ENCODE peak calls at places on chromosome 6, in four cellular contexts. One of them, this sample, is unnamed.

GRCh38 chr6:23754197-23754596 is 371.8 kb upstream of the NRSN1 start:
- DNase-seq in sigmoid colon: no peak
- DNase-seq in CD8-positive, alpha-beta T cell: no peak
- DNase-seq in astrocyte: no peak
- DNase-seq in this sample: no peak

GRCh38 chr6:18551228-18551627 is 164.1 kb downstream of the RNF144B start:
- DNase-seq in sigmoid colon: no peak
- DNase-seq in CD8-positive, alpha-beta T cell: no peak
- DNase-seq in astrocyte: peak
- DNase-seq in this sample: no peak

GRCh38 chr6:142680308-142680707 is 264.7 kb downstream of the HIVEP2 start:
- DNase-seq in sigmoid colon: no peak
- DNase-seq in CD8-positive, alpha-beta T cell: no peak
- DNase-seq in astrocyte: peak
- DNase-seq in this sample: no peak

GRCh38 chr6:20791074-20791473 is 256.8 kb downstream of the CDKAL1 start:
- DNase-seq in sigmoid colon: no peak
- DNase-seq in CD8-positive, alpha-beta T cell: no peak
- DNase-seq in astrocyte: no peak
- DNase-seq in this sample: no peak

GRCh38 chr6:161561938-161562337 is 288.1 kb upstream of the AGPAT4 start:
- DNase-seq in sigmoid colon: no peak
- DNase-seq in CD8-positive, alpha-beta T cell: no peak
- DNase-seq in astrocyte: no peak
- DNase-seq in this sample: no peak

GRCh38 chr6:136782021-136782770 is 10.1 kb downstream of the MAP3K5 start:
- DNase-seq in sigmoid colon: no peak
- DNase-seq in CD8-positive, alpha-beta T cell: no peak
- DNase-seq in astrocyte: peak
- DNase-seq in this sample: no peak

GRCh38 chr6:24205020-24205492 is 79.0 kb downstream of the NRSN1 start:
- DNase-seq in sigmoid colon: no peak
- DNase-seq in CD8-positive, alpha-beta T cell: no peak
- DNase-seq in astrocyte: peak
- DNase-seq in this sample: peak

GRCh38 chr6:168370310-168370991 is 50.9 kb upstream of the DACT2 start:
- DNase-seq in sigmoid colon: peak
- DNase-seq in CD8-positive, alpha-beta T cell: peak
- DNase-seq in astrocyte: no peak
- DNase-seq in this sample: peak

GRCh38 chr6:135993321-135993720 is 141.8 kb downstream of the PDE7B start:
- DNase-seq in sigmoid colon: no peak
- DNase-seq in CD8-positive, alpha-beta T cell: no peak
- DNase-seq in astrocyte: no peak
- DNase-seq in this sample: no peak

GRCh38 chr6:42970859-42971612 is 7.9 kb downstream of the PEX6 start:
- DNase-seq in sigmoid colon: no peak
- DNase-seq in CD8-positive, alpha-beta T cell: no peak
- DNase-seq in astrocyte: peak
- DNase-seq in this sample: no peak
- H3K27ac ChIP-seq in sigmoid colon: no peak
- H3K27ac ChIP-seq in CD8-positive, alpha-beta T cell: no peak
- H3K27ac ChIP-seq in astrocyte: no peak
- H3K27ac ChIP-seq in this sample: no peak

GRCh38 chr6:33321227-33321626 is 3.7 kb upstream of the ZBTB22 start:
- DNase-seq in sigmoid colon: no peak
- DNase-seq in CD8-positive, alpha-beta T cell: no peak
- DNase-seq in astrocyte: no peak
- DNase-seq in this sample: no peak
- H3K27ac ChIP-seq in sigmoid colon: no peak
- H3K27ac ChIP-seq in CD8-positive, alpha-beta T cell: peak
- H3K27ac ChIP-seq in astrocyte: peak
- H3K27ac ChIP-seq in this sample: no peak

GRCh38 chr6:127381384-127381783 is 38.0 kb upstream of the ECHDC1 start:
- DNase-seq in sigmoid colon: no peak
- DNase-seq in CD8-positive, alpha-beta T cell: no peak
- DNase-seq in astrocyte: no peak
- DNase-seq in this sample: no peak

GRCh38 chr6:127384007-127384406 is 40.6 kb upstream of the ECHDC1 start:
- DNase-seq in sigmoid colon: no peak
- DNase-seq in CD8-positive, alpha-beta T cell: no peak
- DNase-seq in astrocyte: no peak
- DNase-seq in this sample: no peak

GRCh38 chr6:127376685-127377084 is 33.3 kb upstream of the ECHDC1 start:
- DNase-seq in sigmoid colon: no peak
- DNase-seq in CD8-positive, alpha-beta T cell: no peak
- DNase-seq in astrocyte: no peak
- DNase-seq in this sample: no peak

GRCh38 chr6:127385668-127386385 is 42.4 kb upstream of the ECHDC1 start:
- DNase-seq in sigmoid colon: no peak
- DNase-seq in CD8-positive, alpha-beta T cell: no peak
- DNase-seq in astrocyte: no peak
- DNase-seq in this sample: no peak

GRCh38 chr6:127382413-127382812 is 39.0 kb upstream of the ECHDC1 start:
- DNase-seq in sigmoid colon: no peak
- DNase-seq in CD8-positive, alpha-beta T cell: no peak
- DNase-seq in astrocyte: no peak
- DNase-seq in this sample: no peak
- H3K27ac ChIP-seq in sigmoid colon: no peak
- H3K27ac ChIP-seq in CD8-positive, alpha-beta T cell: no peak
- H3K27ac ChIP-seq in astrocyte: no peak
- H3K27ac ChIP-seq in this sample: no peak

DNA sequence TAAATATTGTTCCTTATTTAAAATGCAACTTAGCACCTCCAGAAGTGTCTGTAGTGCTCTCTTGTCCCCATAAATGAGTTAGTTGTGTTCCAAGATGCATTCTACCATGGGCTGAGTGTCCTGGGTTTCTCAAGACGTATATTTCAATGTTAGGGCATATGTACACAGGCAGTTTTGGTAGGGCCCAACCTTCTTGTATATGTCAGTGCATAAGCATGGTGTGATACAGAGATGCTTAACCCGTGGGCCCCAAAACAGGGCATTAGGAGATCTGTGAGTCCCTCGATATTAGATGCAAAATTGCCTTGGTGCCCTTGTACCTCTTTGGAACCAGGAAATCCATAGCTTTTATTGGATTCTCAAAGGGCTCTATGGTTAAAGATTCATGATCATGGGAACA is 91.5 kb upstream of the HIVEP1 start:
- DNase-seq in sigmoid colon: no peak
- DNase-seq in CD8-positive, alpha-beta T cell: no peak
- DNase-seq in astrocyte: no peak
- DNase-seq in this sample: no peak
- H3K27ac ChIP-seq in sigmoid colon: peak
- H3K27ac ChIP-seq in CD8-positive, alpha-beta T cell: no peak
- H3K27ac ChIP-seq in astrocyte: peak
- H3K27ac ChIP-seq in this sample: no peak

GRCh38 chr6:31702819-31703716 is at the start of gene ABHD16A:
- DNase-seq in sigmoid colon: peak
- DNase-seq in CD8-positive, alpha-beta T cell: peak
- DNase-seq in astrocyte: peak
- DNase-seq in this sample: peak
- H3K27ac ChIP-seq in sigmoid colon: peak
- H3K27ac ChIP-seq in CD8-positive, alpha-beta T cell: peak
- H3K27ac ChIP-seq in astrocyte: peak
- H3K27ac ChIP-seq in this sample: peak

GRCh38 chr6:11604215-11604614 is 66.7 kb downstream of the TMEM170B start:
- DNase-seq in sigmoid colon: no peak
- DNase-seq in CD8-positive, alpha-beta T cell: no peak
- DNase-seq in astrocyte: no peak
- DNase-seq in this sample: no peak
- H3K27ac ChIP-seq in sigmoid colon: no peak
- H3K27ac ChIP-seq in CD8-positive, alpha-beta T cell: no peak
- H3K27ac ChIP-seq in astrocyte: no peak
- H3K27ac ChIP-seq in this sample: no peak

DNA sequence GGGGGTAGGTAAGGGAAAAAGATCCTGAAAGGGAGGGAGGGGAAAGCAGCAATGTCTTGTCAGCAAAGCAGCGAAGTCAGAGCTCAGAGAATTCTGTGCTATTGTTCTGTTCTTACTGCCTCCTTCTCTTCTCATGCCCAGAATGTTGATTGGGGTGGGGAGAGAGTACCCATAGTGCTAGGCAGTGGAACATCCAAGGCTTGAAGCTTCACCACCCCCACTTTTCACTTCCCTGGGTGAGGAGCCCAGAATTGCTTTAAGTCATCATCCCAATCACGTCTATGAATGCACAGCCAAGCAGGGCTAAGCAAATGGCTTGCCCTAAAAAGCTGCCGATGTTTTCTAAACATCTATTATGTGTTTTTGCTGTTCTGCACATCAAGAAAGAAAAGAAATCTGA is 16.5 kb downstream of the REPS1 start:
- DNase-seq in sigmoid colon: no peak
- DNase-seq in CD8-positive, alpha-beta T cell: no peak
- DNase-seq in astrocyte: peak
- DNase-seq in this sample: peak
- H3K27ac ChIP-seq in sigmoid colon: peak
- H3K27ac ChIP-seq in CD8-positive, alpha-beta T cell: no peak
- H3K27ac ChIP-seq in astrocyte: peak
- H3K27ac ChIP-seq in this sample: peak